ENCODE peak calls at places on chromosome 4, in eight cellular contexts. C is IMR-90; W is CD8-positive, alpha-beta memory T cell; X is retinal pigment epithelial cell; G is KBM-7; Y is cardiac fibroblast; N is neuronal stem cell; E is HS-5. F is an unnamed sample.

GRCh38 chr4:53942712-53943111 is 121.7 kb downstream of the CHIC2 start:
- DNase-seq in C (no peak), W (no peak), X (no peak), G (no peak), Y (no peak), N (no peak), E (no peak), F (no peak)

GRCh38 chr4:128483041-128483440 is 195.4 kb upstream of the PGRMC2 start:
- DNase-seq in C (no peak), W (no peak), X (peak), G (no peak), Y (no peak), N (no peak), E (no peak), F (no peak)

GRCh38 chr4:140019619-140020367 is 134.2 kb downstream of the MAML3 start:
- DNase-seq in C (no peak), W (no peak), X (no peak), G (no peak), Y (no peak), N (no peak), E (no peak), F (no peak)

GRCh38 chr4:85210353-85210752 is 243.9 kb upstream of the WDFY3 start:
- DNase-seq in C (no peak), W (no peak), X (no peak), G (no peak), Y (no peak), N (no peak), E (peak), F (peak)

GRCh38 chr4:122633211-122633610 is 12.3 kb upstream of the IL21 start:
- DNase-seq in C (no peak), W (no peak), X (no peak), G (no peak), Y (no peak), N (no peak), E (no peak), F (peak)

GRCh38 chr4:104826171-104826570 is 320.5 kb upstream of the TET2 start:
- DNase-seq in C (no peak), W (no peak), X (no peak), G (no peak), Y (no peak), N (no peak), E (no peak), F (no peak)

GRCh38 chr4:51963871-51964513 is 56.2 kb downstream of the LRRC66 start:
- DNase-seq in C (no peak), W (no peak), X (no peak), G (no peak), Y (no peak), N (no peak), E (no peak), F (no peak)

GRCh38 chr4:122584517-122584916 is 36.3 kb downstream of the IL21 start:
- DNase-seq in C (peak), W (no peak), X (no peak), G (no peak), Y (peak), N (no peak), E (peak), F (peak)

GRCh38 chr4:122673252-122673651 is 52.4 kb upstream of the IL21 start:
- DNase-seq in C (no peak), W (no peak), X (no peak), G (no peak), Y (peak), N (no peak), E (no peak), F (no peak)

GRCh38 chr4:186266699-186267467 is 894 bp downstream of the F11 start:
- DNase-seq in C (peak), W (no peak), X (no peak), G (no peak), Y (peak), N (peak), E (no peak), F (no peak)

GRCh38 chr4:1207603-1208265 is 35.4 kb upstream of the SPON2 start:
- DNase-seq in C (peak), W (no peak), X (no peak), G (no peak), Y (peak), N (no peak), E (no peak), F (peak)

GRCh38 chr4:7398104-7398423 is 36.7 kb downstream of the PSAPL1 start:
- DNase-seq in C (peak), W (no peak), X (peak), G (peak), Y (peak), N (no peak), E (no peak), F (peak)

GRCh38 chr4:67749286-67749685 is 4.9 kb downstream of the GNRHR start:
- DNase-seq in C (no peak), W (no peak), X (no peak), G (no peak), Y (no peak), N (no peak), E (no peak), F (no peak)

GRCh38 chr4:139550724-139551429 is 5.1 kb downstream of the SETD7 start:
- DNase-seq in C (peak), W (no peak), X (no peak), G (no peak), Y (peak), N (no peak), E (no peak), F (no peak)

GRCh38 chr4:88616275-88616996 is 24.2 kb downstream of the HERC3 start:
- DNase-seq in C (peak), W (no peak), X (no peak), G (no peak), Y (peak), N (no peak), E (peak), F (peak)

GRCh38 chr4:114561590-114561989 is 37.0 kb upstream of the UGT8 start:
- DNase-seq in C (no peak), W (no peak), X (no peak), G (no peak), Y (no peak), N (no peak), E (no peak), F (no peak)

GRCh38 chr4:32499176-32499575 is 1779.0 kb downstream of the PCDH7 start:
- DNase-seq in C (no peak), W (no peak), X (peak), G (no peak), Y (peak), N (no peak), E (peak), F (no peak)

GRCh38 chr4:177047070-177047850 is 254.5 kb upstream of the VEGFC start:
- DNase-seq in C (peak), W (peak), X (no peak), G (peak), Y (peak), N (peak), E (peak), F (peak)

GRCh38 chr4:24988776-24989175 is 42.0 kb downstream of the LGI2 start:
- DNase-seq in C (peak), W (no peak), X (no peak), G (peak), Y (peak), N (no peak), E (no peak), F (peak)

GRCh38 chr4:150236626-150237025 is 158.4 kb downstream of the DCLK2 start:
- DNase-seq in C (peak), W (no peak), X (no peak), G (no peak), Y (no peak), N (no peak), E (no peak), F (peak)

GRCh38 chr4:124686279-124686678 is 26.3 kb downstream of the ANKRD50 start:
- DNase-seq in C (no peak), W (no peak), X (no peak), G (no peak), Y (no peak), N (peak), E (no peak), F (no peak)

GRCh38 chr4:95835672-95836071 is 4.2 kb upstream of the PDHA2 start:
- DNase-seq in C (no peak), W (no peak), X (no peak), G (peak), Y (no peak), N (peak), E (no peak), F (no peak)

GRCh38 chr4:75285837-75286236 is 228.4 kb downstream of the RCHY1 start:
- DNase-seq in C (no peak), W (no peak), X (no peak), G (no peak), Y (no peak), N (no peak), E (no peak), F (no peak)

GRCh38 chr4:72375050-72375736 is 193.8 kb downstream of the ADAMTS3 start:
- DNase-seq in C (peak), W (no peak), X (no peak), G (no peak), Y (peak), N (no peak), E (peak), F (peak)

GRCh38 chr4:6095023-6095817 is 77.0 kb upstream of the C4orf50 start:
- DNase-seq in C (peak), W (no peak), X (peak), G (no peak), Y (no peak), N (no peak), E (peak), F (peak)

GRCh38 chr4:119526786-119527550 is 101.6 kb downstream of the PDE5A start:
- DNase-seq in C (peak), W (no peak), X (no peak), G (no peak), Y (no peak), N (no peak), E (no peak), F (peak)

GRCh38 chr4:47287735-47288134 is 175.8 kb downstream of the COMMD8 start:
- DNase-seq in C (peak), W (no peak), X (peak), G (no peak), Y (peak), N (no peak), E (peak), F (peak)

GRCh38 chr4:113837397-113837796 is 75.9 kb upstream of the CAMK2D start:
- DNase-seq in C (peak), W (no peak), X (peak), G (peak), Y (peak), N (no peak), E (peak), F (peak)

GRCh38 chr4:144709793-144710525 is 64.0 kb downstream of the HHIP start:
- DNase-seq in C (peak), W (no peak), X (no peak), G (no peak), Y (peak), N (no peak), E (no peak), F (peak)

F was measured in EL.